ENCODE peak calls at places on chromosomes 3 and 15, in ten cellular contexts. S, Y, E, T, C, N, Z, F, R and A are unnamed samples.

GRCh38 chr3:38054166-38054991 is 15.4 kb downstream of the DLEC1 start:
- DNase-seq in F (no peak), S (no peak), E (no peak), N (no peak), Z (peak), C (no peak), Y (no peak), R (no peak), T (no peak), A (no peak)

GRCh38 chr15:39128746-39129145 is 452.1 kb upstream of the THBS1 start:
- DNase-seq in T (no peak), Y (no peak), R (no peak), F (no peak), N (no peak), S (no peak), Z (no peak), E (no peak), C (no peak), A (no peak)

GRCh38 chr3:15276028-15276717 is 56.2 kb downstream of the SH3BP5 start:
- DNase-seq in R (no peak), Y (no peak), S (no peak), C (no peak), Z (no peak), T (peak), F (no peak), N (no peak), E (no peak), A (no peak)

GRCh38 chr3:163058190-163058854 is 1561.7 kb downstream of the OTOL1 start:
- DNase-seq in N (no peak), E (no peak), T (no peak), C (no peak), F (no peak), R (no peak), S (no peak), Z (no peak), Y (peak), A (no peak)

GRCh38 chr3:56783644-56784451 is 17.9 kb downstream of the ARHGEF3 start:
- DNase-seq in E (no peak), T (peak), S (peak), C (peak), R (peak), Z (peak), Y (peak), N (no peak), F (no peak), A (peak)

GRCh38 chr15:74406992-74407705 is 26.6 kb downstream of the SEMA7A start:
- DNase-seq in C (no peak), N (peak), R (no peak), E (peak), S (no peak), T (no peak), Y (peak), Z (no peak), F (no peak), A (no peak)

GRCh38 chr3:46276497-46277099 is 34.3 kb downstream of the CCR3 start:
- DNase-seq in S (peak), R (peak), Z (peak), F (peak), E (peak), N (peak), T (peak), C (peak), Y (no peak), A (peak)

GRCh38 chr15:88982304-88982945 is 69.2 kb upstream of the MFGE8 start:
- DNase-seq in Z (peak), N (no peak), T (no peak), F (no peak), C (peak), E (peak), S (no peak), Y (peak), R (no peak), A (no peak)

GRCh38 chr15:87939838-87940457 is 316.6 kb downstream of the NTRK3 start:
- DNase-seq in C (no peak), S (no peak), F (no peak), T (no peak), E (no peak), Y (no peak), R (no peak), N (no peak), Z (no peak), A (no peak)

GRCh38 chr3:72258786-72259185 is 473.8 kb upstream of the PROK2 start:
- DNase-seq in F (no peak), N (no peak), T (no peak), Y (no peak), S (no peak), E (no peak), C (no peak), Z (no peak), R (no peak), A (peak)

GRCh38 chr15:78979456-78980320 is 34.8 kb upstream of the CTSH start:
- DNase-seq in R (peak), S (peak), C (no peak), T (peak), Y (peak), N (peak), E (peak), F (no peak), Z (peak), A (peak)

GRCh38 chr3:52561028-52561749 is 24.8 kb downstream of the UQCC5 start:
- DNase-seq in Z (no peak), C (no peak), N (no peak), Y (peak), R (no peak), T (no peak), S (no peak), E (no peak), F (no peak), A (no peak)

GRCh38 chr15:38991126-38991525 is 426.5 kb upstream of the RASGRP1 start:
- DNase-seq in Y (peak), C (no peak), S (no peak), T (no peak), E (no peak), N (no peak), F (no peak), R (no peak), Z (no peak), A (no peak)

GRCh38 chr15:27123808-27124207 is 152.8 kb downstream of the GABRG3 start:
- DNase-seq in N (no peak), Y (no peak), T (no peak), Z (no peak), E (no peak), R (no peak), S (no peak), F (no peak), C (no peak), A (no peak)

GRCh38 chr3:126959921-126960603 is 22.9 kb upstream of the PLXNA1 start:
- DNase-seq in E (peak), Z (no peak), F (no peak), C (no peak), S (no peak), R (no peak), T (no peak), Y (peak), N (no peak), A (no peak)

GRCh38 chr3:78644847-78645246 is 1123.0 kb downstream of the ROBO1 start:
- DNase-seq in E (no peak), R (no peak), Y (no peak), C (no peak), F (no peak), N (no peak), T (no peak), Z (no peak), S (no peak), A (no peak)

GRCh38 chr3:73084170-73084569 is 22.7 kb downstream of the EBLN2 start:
- DNase-seq in N (no peak), C (no peak), E (no peak), Y (no peak), Z (no peak), T (no peak), F (no peak), S (no peak), R (no peak), A (no peak)

GRCh38 chr15:52642386-52643361 is 36.5 kb downstream of the ATOSA start:
- DNase-seq in T (no peak), N (no peak), C (no peak), Z (no peak), R (no peak), Y (peak), S (no peak), E (no peak), F (no peak), A (no peak)

GRCh38 chr3:71930056-71930991 is 145.4 kb upstream of the PROK2 start:
- DNase-seq in R (no peak), F (no peak), T (no peak), C (no peak), Y (peak), N (no peak), E (no peak), Z (peak), S (no peak), A (peak)

GRCh38 chr15:57479005-57479404 is 102.7 kb downstream of the CGNL1 start:
- DNase-seq in C (no peak), E (no peak), Z (no peak), Y (no peak), F (no peak), T (no peak), S (no peak), R (no peak), N (no peak), A (no peak)

GRCh38 chr3:188507244-188507720 is 353.3 kb downstream of the LPP start:
- DNase-seq in C (no peak), Y (peak), Z (no peak), E (no peak), F (no peak), T (no peak), S (no peak), N (no peak), R (no peak), A (peak)

GRCh38 chr3:55894605-55895004 is 407.5 kb upstream of the WNT5A start:
- DNase-seq in F (no peak), N (no peak), C (no peak), Y (no peak), R (no peak), T (no peak), Z (no peak), E (no peak), S (no peak), A (no peak)

GRCh38 chr3:71371282-71371681 is 212.2 kb downstream of the FOXP1 start:
- DNase-seq in E (no peak), T (no peak), Z (no peak), N (no peak), Y (no peak), C (no peak), S (no peak), R (no peak), F (no peak), A (no peak)

GRCh38 chr15:75036269-75036668 is 12.9 kb downstream of the PPCDC start:
- DNase-seq in F (no peak), N (no peak), R (no peak), T (no peak), Y (no peak), C (no peak), Z (no peak), E (peak), S (no peak), A (no peak)

GRCh38 chr15:92393287-92393993 is at the start of gene ST8SIA2:
- DNase-seq in S (no peak), C (no peak), R (no peak), N (peak), Z (peak), T (no peak), Y (peak), F (peak), E (no peak), A (peak)

GRCh38 chr3:150348500-150348899 is 59.6 kb upstream of the TSC22D2 start:
- DNase-seq in Y (peak), R (no peak), T (no peak), E (peak), F (no peak), Z (no peak), S (no peak), N (no peak), C (no peak), A (no peak)

GRCh38 chr3:187748050-187748481 is 2.8 kb upstream of the BCL6 start:
- DNase-seq in S (peak), C (peak), R (peak), F (peak), E (peak), N (peak), Z (peak), T (peak), Y (peak), A (peak)

GRCh38 chr3:129604942-129605592 is 1.4 kb downstream of the PLXND1 start:
- DNase-seq in Y (peak), S (no peak), F (no peak), T (no peak), R (no peak), E (no peak), Z (peak), C (no peak), N (peak), A (no peak)

GRCh38 chr3:155147588-155147987 is 67.5 kb downstream of the MME start:
- DNase-seq in C (no peak), E (no peak), F (no peak), Z (no peak), Y (no peak), T (no peak), N (no peak), S (no peak), R (no peak), A (no peak)

GRCh38 chr15:40306908-40307307 is 827 bp downstream of the PLCB2 start:
- DNase-seq in T (peak), F (no peak), Z (no peak), R (no peak), E (no peak), C (no peak), N (no peak), S (no peak), Y (no peak), A (no peak)

GRCh38 chr15:41836072-41836471 is 2.6 kb upstream of the PLA2G4B start:
- DNase-seq in S (no peak), F (no peak), Y (no peak), Z (no peak), N (no peak), C (no peak), E (no peak), T (no peak), R (no peak), A (no peak)

GRCh38 chr15:101538996-101539395 is 49.5 kb upstream of the PCSK6 start:
- DNase-seq in C (no peak), N (no peak), E (no peak), R (no peak), S (no peak), F (no peak), Y (no peak), Z (no peak), T (no peak), A (no peak)